ENCODE peak calls at places on chromosomes 11 and 22, in ten cellular contexts. G is AG10803, F is cardiac muscle cell, M is AG04450, U is suprapubic skin, A is fibroblast of mammary gland, K is Panc1, Q is GM12865, P is fibroblast of lung, O is fibroblast of the aortic adventitia. C is an unnamed sample.

GRCh38 chr11:119774180-119774763 is 45.3 kb upstream of the NECTIN1 start:
- DNase-seq in G (no peak), F (peak; percentile 85), M (no peak), U (no peak), A (peak; percentile 39), K (no peak), Q (peak; percentile 40), P (peak; percentile 26), O (peak; percentile 46), C (no peak)

GRCh38 chr22:30005213-30005857 is 74.9 kb upstream of the HORMAD2 start:
- DNase-seq in G (peak; percentile 67), F (peak; percentile 69), M (no peak), U (no peak), A (peak; percentile 71), K (peak; percentile 46), Q (peak; percentile 63), P (peak; percentile 43), O (peak; percentile 80), C (peak; percentile 78)

GRCh38 chr11:57491371-57492061 is 24.0 kb downstream of the SLC43A1 start:
- DNase-seq in G (no peak), F (peak; percentile 42), M (no peak), U (no peak), A (peak; percentile 36), K (no peak), Q (peak; percentile 62), P (no peak), O (no peak), C (no peak)

GRCh38 chr11:111185259-111185658 is 60.3 kb upstream of the POU2AF2 start:
- DNase-seq in G (peak; percentile 60), F (no peak), M (no peak), U (no peak), A (peak; percentile 52), K (no peak), Q (no peak), P (no peak), O (peak; percentile 42), C (peak; percentile 57)

GRCh38 chr22:32020117-32020516 is 22.9 kb upstream of the SLC5A1 start:
- DNase-seq in G (peak; percentile 54), F (no peak), M (peak; percentile 18), U (no peak), A (peak; percentile 92), K (peak; percentile 12), Q (no peak), P (peak; percentile 91), O (peak; percentile 69), C (peak; percentile 82)

GRCh38 chr11:46987183-46987582 is 50.6 kb downstream of the CSTPP1 start:
- DNase-seq in G (no peak), F (no peak), M (no peak), U (no peak), A (no peak), K (no peak), Q (no peak), P (no peak), O (no peak), C (no peak)

GRCh38 chr11:3088806-3089205 is 31.6 kb upstream of the CARS1 start:
- DNase-seq in G (no peak), F (no peak), M (no peak), U (no peak), A (no peak), K (no peak), Q (no peak), P (no peak), O (no peak), C (no peak)

GRCh38 chr11:122220321-122220720 is 104.3 kb upstream of the BLID start:
- DNase-seq in G (peak; percentile 57), F (no peak), M (no peak), U (no peak), A (peak; percentile 51), K (no peak), Q (no peak), P (peak; percentile 53), O (peak; percentile 91), C (no peak)

GRCh38 chr11:87803748-87804147 is 371.5 kb downstream of the RAB38 start:
- DNase-seq in G (no peak), F (no peak), M (no peak), U (no peak), A (no peak), K (no peak), Q (no peak), P (no peak), O (no peak), C (no peak)

DNA sequence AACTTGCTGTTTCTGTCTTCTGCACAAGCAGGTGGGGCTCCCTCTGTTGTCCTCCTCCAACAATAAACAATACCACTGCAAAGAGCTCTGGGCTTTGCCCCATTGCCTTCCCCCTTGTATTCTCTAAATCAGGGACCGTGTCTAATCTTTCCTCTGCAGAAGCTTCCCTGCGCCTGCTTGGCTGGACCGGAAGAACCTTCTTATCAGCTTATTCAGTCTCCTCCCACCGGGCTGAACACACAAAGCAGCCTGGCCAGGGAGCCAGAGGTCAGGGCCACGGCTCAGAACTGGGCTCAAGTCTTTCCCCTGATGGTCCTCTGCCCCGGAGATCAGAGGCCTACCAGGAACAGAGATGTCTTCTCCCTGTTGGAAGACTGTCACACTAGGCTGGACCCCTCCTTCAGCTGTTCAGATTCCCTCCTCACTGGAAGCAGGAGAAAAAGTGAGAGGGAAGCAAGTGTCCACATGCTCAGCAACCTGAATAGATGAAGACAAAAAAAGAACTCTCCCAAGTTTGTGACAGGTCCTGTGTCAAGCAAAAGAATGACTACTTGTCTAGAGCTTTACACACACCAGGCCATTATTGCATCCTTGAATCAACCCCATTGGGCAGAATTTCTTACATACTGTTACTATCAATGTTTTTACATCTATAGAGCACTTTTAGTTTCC is 63.7 kb downstream of the RAB30 start:
- DNase-seq in G (no peak), F (peak; percentile 59), M (no peak), U (no peak), A (no peak), K (no peak), Q (peak; percentile 63), P (peak; percentile 43), O (peak; percentile 37), C (no peak)
- TF ChIP-seq CTCF in G (no peak), F (no peak), M (no peak), U (no peak), A (no peak), K (no peak), Q (no peak), P (no peak), O (no peak), C (no peak)

DNA sequence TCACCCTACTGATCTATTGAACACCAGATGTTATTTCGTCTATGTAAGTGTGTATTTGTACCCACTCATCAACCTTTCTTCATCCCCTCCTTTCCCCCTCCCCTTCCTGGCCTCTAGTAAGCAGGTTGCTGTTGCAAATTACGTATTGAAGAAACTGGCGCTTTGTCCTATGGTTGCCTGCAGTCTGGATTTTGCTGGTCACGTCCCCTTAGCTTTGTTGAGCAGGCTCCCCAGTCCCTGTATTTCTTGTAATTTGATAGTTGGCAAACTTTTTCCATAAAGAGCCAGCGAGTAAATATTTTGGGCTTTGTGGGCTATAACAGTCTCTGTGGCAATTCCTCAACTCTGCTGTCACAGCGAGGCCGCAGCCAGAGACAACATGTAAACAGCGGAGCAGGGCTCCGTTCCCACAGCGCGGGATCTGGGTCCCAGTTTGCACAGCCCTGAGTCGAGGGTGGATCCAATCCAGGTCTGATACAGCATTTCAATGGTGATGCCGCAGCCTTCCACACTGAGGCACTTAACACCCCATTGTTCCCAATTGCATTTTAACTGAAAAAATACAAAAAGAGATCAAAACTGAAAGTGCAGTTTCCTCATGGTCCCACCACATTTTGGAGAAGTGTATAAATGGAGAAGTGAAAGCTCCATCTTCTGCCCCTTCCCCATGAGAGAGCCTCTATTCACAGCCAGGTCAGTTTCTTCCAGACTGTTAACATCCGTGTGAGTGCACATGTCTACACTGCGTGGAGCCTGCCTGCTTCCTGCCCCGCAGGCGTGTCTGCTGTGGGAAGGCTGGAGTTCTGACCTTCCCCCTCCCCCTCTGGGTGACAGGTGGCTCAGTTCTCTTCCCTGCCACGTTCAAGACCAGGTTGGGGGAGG is 89.0 kb downstream of the RPS6KA4 start:
- DNase-seq in G (peak; percentile 46), F (no peak), M (no peak), U (no peak), A (no peak), K (no peak), Q (peak; percentile 42), P (peak; percentile 13), O (peak; percentile 24), C (no peak)
- H3K4me3 ChIP-seq in G (peak overlapping the region; percentile 46), F (no peak overlapping the region), M (peak overlapping the region; percentile 31), U (peak overlapping the region; percentile 41), A (no peak overlapping the region), K (no peak overlapping the region), Q (peak overlapping the region; percentile 11), P (peak overlapping the region; percentile 23), O (peak overlapping the region; percentile 40), C (no peak overlapping the region)

DNA sequence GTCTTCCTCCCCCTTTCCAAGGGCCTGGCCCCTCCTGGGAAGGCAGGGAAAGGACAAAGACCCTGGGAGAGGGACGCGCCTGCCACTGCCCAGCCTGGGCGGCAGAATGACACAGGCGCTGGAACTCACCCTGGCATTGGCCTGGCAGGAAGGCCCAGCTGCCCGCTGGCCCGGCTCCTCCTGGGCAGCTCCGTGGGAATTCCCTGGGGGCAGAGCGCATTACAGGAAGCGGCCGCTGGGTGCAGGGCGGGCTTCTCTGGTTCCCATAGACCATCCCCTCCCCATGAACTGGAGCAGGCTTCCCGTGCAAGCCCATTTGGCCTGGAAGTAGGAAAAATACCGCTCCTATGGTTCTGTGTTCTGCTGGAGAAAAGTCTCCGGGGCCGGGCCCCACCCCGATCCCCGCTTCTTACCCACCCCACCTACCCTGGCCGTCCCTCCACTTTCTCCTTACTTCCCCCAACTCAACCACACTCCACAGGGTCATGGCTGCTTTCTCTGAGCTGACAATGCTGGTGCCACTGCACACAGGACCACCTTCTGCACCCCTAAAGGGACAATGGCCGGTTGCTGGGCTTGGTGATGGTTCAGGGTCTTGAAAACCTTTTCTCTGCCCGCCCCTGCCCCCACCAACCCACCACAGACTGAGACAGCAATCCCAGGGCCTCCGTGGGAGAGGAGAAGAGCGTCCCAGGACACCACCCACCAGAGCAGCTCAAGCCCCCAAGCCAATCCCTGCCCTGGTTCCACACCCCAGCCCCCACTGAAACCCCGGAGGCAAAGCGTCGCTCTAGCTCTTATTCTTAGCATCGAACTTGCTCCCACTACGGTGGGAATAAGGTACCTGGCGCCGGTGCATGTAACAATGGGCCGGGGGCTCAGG is 58.9 kb downstream of the LINC01488 start:
- DNase-seq in G (no peak), F (peak; percentile 23), M (no peak), U (peak; percentile 62), A (no peak), K (no peak), Q (no peak), P (no peak), O (no peak), C (no peak)
- TF ChIP-seq CTCF in G (no peak), F (no peak), M (no peak), U (no peak), A (no peak), K (no peak), Q (no peak), P (no peak), O (no peak), C (no peak)

GRCh38 chr22:39352301-39352867 is 2.6 kb downstream of the SYNGR1 start:
- DNase-seq in G (no peak), F (no peak), M (no peak), U (no peak), A (no peak), K (no peak), Q (no peak), P (no peak), O (no peak), C (no peak)
- H3K4me3 ChIP-seq in G (no peak overlapping the region), F (no peak overlapping the region), M (no peak overlapping the region), U (no peak overlapping the region), A (no peak overlapping the region), K (no peak overlapping the region), Q (no peak overlapping the region), P (no peak overlapping the region), O (no peak overlapping the region), C (no peak overlapping the region)

C was measured in astrocyte of the spinal cord.